ENCODE peak calls at places on chromosomes 3 and 15, in eight cellular contexts. One of them, this sample, is unnamed.
A peak's percentile ranks its signal among the peaks of the same experiment; 100 is the strongest.

GRCh38 chr3:77601853-77602440 is 562.0 kb downstream of the ROBO2 start:
- DNase-seq in GM12878: no peak
- DNase-seq in endothelial cell of umbilical vein: no peak
- DNase-seq in HCT116: no peak
- DNase-seq in HepG2: no peak
- DNase-seq in GM23338: no peak
- DNase-seq in H1: no peak
- DNase-seq in K562: no peak
- DNase-seq in this sample: no peak

GRCh38 chr15:97849183-97849582 is 111.3 kb upstream of the ARRDC4 start:
- DNase-seq in GM23338: peak; percentile 50
- DNase-seq in GM12878: no peak
- DNase-seq in HCT116: no peak
- DNase-seq in endothelial cell of umbilical vein: no peak
- DNase-seq in HepG2: no peak
- DNase-seq in H1: no peak
- DNase-seq in K562: no peak
- DNase-seq in this sample: no peak

GRCh38 chr3:10970306-10970979 is 22.1 kb upstream of the SLC6A1 start:
- DNase-seq in HCT116: no peak
- DNase-seq in HepG2: no peak
- DNase-seq in GM23338: no peak
- DNase-seq in K562: no peak
- DNase-seq in GM12878: no peak
- DNase-seq in H1: no peak
- DNase-seq in endothelial cell of umbilical vein: no peak
- DNase-seq in this sample: no peak

GRCh38 chr3:89699771-89700170 is 592.4 kb downstream of the EPHA3 start:
- DNase-seq in HCT116: no peak
- DNase-seq in K562: no peak
- DNase-seq in H1: no peak
- DNase-seq in GM12878: no peak
- DNase-seq in endothelial cell of umbilical vein: no peak
- DNase-seq in HepG2: no peak
- DNase-seq in GM23338: peak; percentile 1
- DNase-seq in this sample: no peak

GRCh38 chr15:74842581-74843444 is at the start of gene ULK3:
- DNase-seq in HepG2: peak; percentile 70
- DNase-seq in GM12878: no peak
- DNase-seq in endothelial cell of umbilical vein: peak; percentile 81
- DNase-seq in H1: peak; percentile 89
- DNase-seq in GM23338: peak; percentile 98
- DNase-seq in K562: peak; percentile 93
- DNase-seq in HCT116: peak; percentile 61
- DNase-seq in this sample: no peak

GRCh38 chr15:96353931-96354730 is 23.6 kb downstream of the NR2F2 start:
- DNase-seq in GM23338: peak; percentile 80
- DNase-seq in HCT116: no peak
- DNase-seq in GM12878: no peak
- DNase-seq in HepG2: no peak
- DNase-seq in K562: peak; percentile 38
- DNase-seq in endothelial cell of umbilical vein: peak; percentile 87
- DNase-seq in H1: no peak
- DNase-seq in this sample: no peak

GRCh38 chr3:172208586-172209332 is 169.4 kb downstream of the FNDC3B start:
- DNase-seq in H1: peak; percentile 19
- DNase-seq in HCT116: no peak
- DNase-seq in GM12878: no peak
- DNase-seq in K562: no peak
- DNase-seq in GM23338: peak; percentile 70
- DNase-seq in endothelial cell of umbilical vein: no peak
- DNase-seq in HepG2: no peak
- DNase-seq in this sample: no peak

GRCh38 chr15:75201609-75202250 is at the start of gene C15orf39:
- DNase-seq in K562: peak; percentile 80
- DNase-seq in HepG2: peak; percentile 33
- DNase-seq in HCT116: peak; percentile 33
- DNase-seq in H1: no peak
- DNase-seq in GM23338: peak; percentile 69
- DNase-seq in GM12878: no peak
- DNase-seq in endothelial cell of umbilical vein: peak; percentile 76
- DNase-seq in this sample: no peak

GRCh38 chr15:78146437-78147154 is 2.6 kb upstream of the IDH3A start:
- DNase-seq in endothelial cell of umbilical vein: no peak
- DNase-seq in HCT116: no peak
- DNase-seq in H1: no peak
- DNase-seq in GM12878: no peak
- DNase-seq in HepG2: no peak
- DNase-seq in GM23338: no peak
- DNase-seq in K562: no peak
- DNase-seq in this sample: no peak

GRCh38 chr3:138914870-138915502 is 32.0 kb downstream of the FOXL2 start:
- DNase-seq in H1: no peak
- DNase-seq in HCT116: no peak
- DNase-seq in GM12878: no peak
- DNase-seq in endothelial cell of umbilical vein: peak; percentile 88
- DNase-seq in GM23338: peak; percentile 56
- DNase-seq in K562: peak; percentile 80
- DNase-seq in HepG2: peak; percentile 87
- DNase-seq in this sample: no peak

GRCh38 chr3:127656906-127657305 is 15.8 kb upstream of the ABTB1 start:
- DNase-seq in HepG2: no peak
- DNase-seq in H1: no peak
- DNase-seq in GM23338: no peak
- DNase-seq in HCT116: no peak
- DNase-seq in endothelial cell of umbilical vein: no peak
- DNase-seq in K562: no peak
- DNase-seq in GM12878: no peak
- DNase-seq in this sample: no peak

GRCh38 chr15:87269566-87269965 is 987.0 kb downstream of the NTRK3 start:
- DNase-seq in HCT116: no peak
- DNase-seq in K562: no peak
- DNase-seq in GM12878: no peak
- DNase-seq in H1: no peak
- DNase-seq in GM23338: no peak
- DNase-seq in HepG2: no peak
- DNase-seq in endothelial cell of umbilical vein: no peak
- DNase-seq in this sample: no peak

GRCh38 chr3:57617739-57618138 is 20.6 kb upstream of the ARF4 start:
- DNase-seq in HCT116: no peak
- DNase-seq in GM23338: no peak
- DNase-seq in H1: no peak
- DNase-seq in K562: no peak
- DNase-seq in GM12878: no peak
- DNase-seq in endothelial cell of umbilical vein: no peak
- DNase-seq in HepG2: no peak
- DNase-seq in this sample: no peak

GRCh38 chr3:39183231-39184080 is 8.9 kb downstream of the XIRP1 start:
- DNase-seq in GM23338: no peak
- DNase-seq in K562: no peak
- DNase-seq in endothelial cell of umbilical vein: no peak
- DNase-seq in HepG2: no peak
- DNase-seq in H1: no peak
- DNase-seq in GM12878: no peak
- DNase-seq in HCT116: no peak
- DNase-seq in this sample: no peak

GRCh38 chr3:36401056-36401455 is 20.8 kb downstream of the STAC start:
- DNase-seq in HepG2: no peak
- DNase-seq in GM23338: no peak
- DNase-seq in HCT116: no peak
- DNase-seq in H1: no peak
- DNase-seq in endothelial cell of umbilical vein: no peak
- DNase-seq in GM12878: no peak
- DNase-seq in K562: no peak
- DNase-seq in this sample: no peak

DNA sequence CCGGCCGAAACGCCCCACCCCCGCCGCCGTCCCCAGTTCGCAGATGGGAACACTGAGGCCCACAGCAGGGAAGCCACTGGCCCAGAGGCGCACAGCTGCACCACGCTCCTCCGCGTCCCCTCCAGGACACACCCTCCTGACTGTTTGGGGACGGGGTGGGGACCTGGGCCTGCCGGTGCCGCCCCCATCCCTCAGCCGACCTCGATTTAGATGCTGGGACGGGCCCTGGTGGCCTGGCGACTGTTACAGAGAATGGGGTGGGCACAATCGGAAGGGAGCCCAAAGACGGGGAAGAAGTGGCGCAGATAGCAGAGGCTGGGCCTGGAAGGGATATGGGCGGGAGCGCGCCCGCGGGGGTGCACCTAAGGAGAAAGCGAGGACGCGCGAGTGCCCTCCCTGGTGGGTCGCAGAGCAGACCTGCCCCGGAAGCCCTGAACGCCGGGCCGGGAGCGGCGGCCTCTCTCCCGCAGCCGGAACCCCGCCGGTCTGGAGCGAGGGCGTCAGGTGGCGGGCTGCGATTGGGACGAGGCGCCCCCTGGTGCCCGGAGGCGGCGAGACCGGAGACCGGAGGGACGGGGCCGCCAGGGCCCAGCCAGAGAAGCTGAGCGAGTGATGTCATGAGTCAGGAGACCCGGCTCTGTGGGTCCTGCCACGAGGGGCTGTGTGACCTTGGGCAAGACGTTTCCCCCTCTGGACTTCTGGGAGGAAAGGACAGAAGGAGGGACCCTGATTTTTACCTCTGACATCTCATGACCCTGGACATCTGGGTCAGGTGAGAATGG is 78.4 kb downstream of the IQSEC1 start:
- DNase-seq in endothelial cell of umbilical vein: peak; percentile 79
- DNase-seq in HCT116: peak; percentile 48
- DNase-seq in GM12878: no peak
- DNase-seq in H1: peak; percentile 60
- DNase-seq in K562: peak; percentile 95
- DNase-seq in GM23338: peak; percentile 89
- DNase-seq in HepG2: peak; percentile 70
- DNase-seq in this sample: no peak
- TF ChIP-seq EZH2 in endothelial cell of umbilical vein: no peak
- TF ChIP-seq EZH2 in HCT116: no peak
- TF ChIP-seq EZH2 in GM12878: no peak
- TF ChIP-seq EZH2 in H1: no peak
- TF ChIP-seq EZH2 in K562: no peak
- TF ChIP-seq EZH2 in GM23338: no peak
- TF ChIP-seq EZH2 in HepG2: no peak
- TF ChIP-seq EZH2 in this sample: no peak

GRCh38 chr15:40545457-40545856 is 19.4 kb downstream of the CCDC32 start:
- DNase-seq in endothelial cell of umbilical vein: no peak
- DNase-seq in H1: no peak
- DNase-seq in HCT116: no peak
- DNase-seq in GM12878: no peak
- DNase-seq in GM23338: peak; percentile 40
- DNase-seq in HepG2: no peak
- DNase-seq in K562: no peak
- DNase-seq in this sample: no peak

GRCh38 chr15:40554164-40554530 is 10.7 kb downstream of the CCDC32 start:
- DNase-seq in H1: no peak
- DNase-seq in HepG2: no peak
- DNase-seq in GM12878: no peak
- DNase-seq in GM23338: peak; percentile 77
- DNase-seq in HCT116: no peak
- DNase-seq in endothelial cell of umbilical vein: peak; percentile 16
- DNase-seq in K562: no peak
- DNase-seq in this sample: no peak

GRCh38 chr15:40550381-40551037 is 14.3 kb downstream of the CCDC32 start:
- DNase-seq in H1: no peak
- DNase-seq in endothelial cell of umbilical vein: no peak
- DNase-seq in HCT116: no peak
- DNase-seq in K562: no peak
- DNase-seq in HepG2: no peak
- DNase-seq in GM12878: peak; percentile 94
- DNase-seq in GM23338: no peak
- DNase-seq in this sample: no peak

GRCh38 chr15:40555876-40556275 is 9.0 kb downstream of the CCDC32 start:
- DNase-seq in GM12878: no peak
- DNase-seq in GM23338: no peak
- DNase-seq in HCT116: no peak
- DNase-seq in H1: no peak
- DNase-seq in endothelial cell of umbilical vein: no peak
- DNase-seq in HepG2: no peak
- DNase-seq in K562: no peak
- DNase-seq in this sample: no peak

GRCh38 chr15:40549894-40550293 is 14.9 kb downstream of the CCDC32 start:
- DNase-seq in HepG2: no peak
- DNase-seq in endothelial cell of umbilical vein: no peak
- DNase-seq in H1: no peak
- DNase-seq in GM23338: no peak
- DNase-seq in HCT116: no peak
- DNase-seq in K562: peak; percentile 51
- DNase-seq in GM12878: no peak
- DNase-seq in this sample: no peak
- H3K4me3 ChIP-seq in HepG2: no peak overlapping the region
- H3K4me3 ChIP-seq in endothelial cell of umbilical vein: no peak overlapping the region
- H3K4me3 ChIP-seq in H1: no peak overlapping the region
- H3K4me3 ChIP-seq in GM23338: no peak overlapping the region
- H3K4me3 ChIP-seq in HCT116: no peak overlapping the region
- H3K4me3 ChIP-seq in K562: no peak overlapping the region
- H3K4me3 ChIP-seq in GM12878: peak overlapping the region; percentile 4
- H3K4me3 ChIP-seq in this sample: no peak overlapping the region

DNA sequence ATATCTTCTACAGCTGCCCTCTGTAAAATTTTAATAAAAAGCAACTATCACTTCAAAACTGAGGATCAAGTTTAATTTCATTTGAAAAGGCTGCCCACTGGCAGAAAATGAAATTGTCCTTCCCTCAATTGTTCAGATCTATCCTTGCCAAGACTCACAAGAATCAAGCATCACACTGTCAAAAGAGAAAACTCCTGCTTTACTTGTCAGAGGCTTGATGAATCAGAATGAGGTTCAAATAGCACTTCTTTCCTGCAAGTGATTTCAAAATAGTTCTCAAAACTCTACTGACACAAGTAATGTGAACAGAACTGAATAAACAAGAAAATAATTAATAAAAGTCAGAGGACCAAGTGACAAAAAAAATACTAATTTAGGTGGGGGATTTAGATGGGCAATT is 70.6 kb downstream of the GOLIM4 start:
- DNase-seq in HCT116: no peak
- DNase-seq in K562: no peak
- DNase-seq in H1: no peak
- DNase-seq in GM12878: no peak
- DNase-seq in HepG2: no peak
- DNase-seq in endothelial cell of umbilical vein: peak; percentile 14
- DNase-seq in GM23338: no peak
- DNase-seq in this sample: no peak
- TF ChIP-seq POLR2AphosphoS5 in HCT116: no peak
- TF ChIP-seq POLR2AphosphoS5 in K562: no peak
- TF ChIP-seq POLR2AphosphoS5 in H1: no peak
- TF ChIP-seq POLR2AphosphoS5 in GM12878: no peak
- TF ChIP-seq POLR2AphosphoS5 in HepG2: no peak
- TF ChIP-seq POLR2AphosphoS5 in endothelial cell of umbilical vein: no peak
- TF ChIP-seq POLR2AphosphoS5 in GM23338: no peak
- TF ChIP-seq POLR2AphosphoS5 in this sample: no peak

DNA sequence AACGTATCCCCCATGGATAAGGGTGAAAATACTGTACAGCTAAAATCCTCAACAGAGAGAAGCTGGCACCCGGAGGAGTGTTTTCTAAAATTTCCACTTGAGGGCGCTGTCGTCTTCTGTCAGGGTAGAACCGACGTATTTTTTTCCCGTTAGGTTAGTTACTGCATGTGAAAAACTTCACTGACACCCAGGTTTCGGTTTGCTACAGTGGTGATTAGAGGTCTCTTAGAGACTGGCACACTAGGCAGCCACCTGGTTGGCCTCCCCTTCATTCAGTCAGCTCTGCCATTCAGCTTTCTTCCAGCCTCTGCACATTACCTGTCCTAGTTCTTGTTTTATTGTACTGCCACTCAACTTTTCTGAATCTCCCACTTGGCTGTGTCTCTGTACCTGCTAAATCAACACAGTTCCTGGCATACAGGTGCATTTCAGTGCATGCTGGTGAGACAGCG is 18.4 kb downstream of the CCK start:
- DNase-seq in HCT116: peak; percentile 60
- DNase-seq in GM12878: no peak
- DNase-seq in HepG2: peak; percentile 59
- DNase-seq in K562: peak; percentile 76
- DNase-seq in GM23338: peak; percentile 84
- DNase-seq in H1: no peak
- DNase-seq in endothelial cell of umbilical vein: peak; percentile 61
- DNase-seq in this sample: peak; percentile 35
- TF ChIP-seq EZH2 in HCT116: no peak
- TF ChIP-seq EZH2 in GM12878: no peak
- TF ChIP-seq EZH2 in HepG2: no peak
- TF ChIP-seq EZH2 in K562: no peak
- TF ChIP-seq EZH2 in GM23338: no peak
- TF ChIP-seq EZH2 in H1: no peak
- TF ChIP-seq EZH2 in endothelial cell of umbilical vein: no peak
- TF ChIP-seq EZH2 in this sample: no peak

This sample was measured in SK-N-MC.